ENCODE peak calls at places on chromosome 6, in nine cellular contexts. One of them, this sample, is unnamed.

GRCh38 chr6:111564482-111564945 is 41.2 kb downstream of the TRAF3IP2 start:
- DNase-seq in BJ: no peak
- DNase-seq in stomach: no peak
- DNase-seq in adrenal gland: peak; percentile 42
- DNase-seq in endothelial cell of umbilical vein: peak; percentile 51
- DNase-seq in BE2C: peak; percentile 27
- DNase-seq in kidney epithelial cell: no peak
- DNase-seq in NT2/D1: no peak
- DNase-seq in Peyer's patch: no peak
- DNase-seq in this sample: no peak

GRCh38 chr6:93317587-93317986 is 101.8 kb downstream of the EPHA7 start:
- DNase-seq in BJ: no peak
- DNase-seq in stomach: no peak
- DNase-seq in adrenal gland: no peak
- DNase-seq in endothelial cell of umbilical vein: no peak
- DNase-seq in BE2C: no peak
- DNase-seq in kidney epithelial cell: no peak
- DNase-seq in NT2/D1: no peak
- DNase-seq in Peyer's patch: no peak
- DNase-seq in this sample: no peak

GRCh38 chr6:33988121-33989015 is 157.5 kb downstream of the GRM4 start:
- DNase-seq in BJ: no peak
- DNase-seq in stomach: peak; percentile 76
- DNase-seq in adrenal gland: no peak
- DNase-seq in endothelial cell of umbilical vein: no peak
- DNase-seq in BE2C: no peak
- DNase-seq in kidney epithelial cell: no peak
- DNase-seq in NT2/D1: no peak
- DNase-seq in Peyer's patch: peak; percentile 41
- DNase-seq in this sample: no peak

GRCh38 chr6:31945507-31946369 is at the start of gene CFB:
- DNase-seq in BJ: no peak
- DNase-seq in stomach: peak; percentile 89
- DNase-seq in adrenal gland: peak; percentile 95
- DNase-seq in endothelial cell of umbilical vein: peak; percentile 56
- DNase-seq in BE2C: no peak
- DNase-seq in kidney epithelial cell: peak; percentile 29
- DNase-seq in NT2/D1: no peak
- DNase-seq in Peyer's patch: peak; percentile 90
- DNase-seq in this sample: no peak

GRCh38 chr6:143967861-143968498 is 40.1 kb downstream of the PLAGL1 start:
- DNase-seq in BJ: no peak
- DNase-seq in stomach: no peak
- DNase-seq in adrenal gland: peak; percentile 31
- DNase-seq in endothelial cell of umbilical vein: no peak
- DNase-seq in BE2C: no peak
- DNase-seq in kidney epithelial cell: no peak
- DNase-seq in NT2/D1: no peak
- DNase-seq in Peyer's patch: no peak
- DNase-seq in this sample: no peak

GRCh38 chr6:33277663-33278391 is 904 bp downstream of the B3GALT4 start:
- DNase-seq in BJ: no peak
- DNase-seq in stomach: no peak
- DNase-seq in adrenal gland: no peak
- DNase-seq in endothelial cell of umbilical vein: no peak
- DNase-seq in BE2C: no peak
- DNase-seq in kidney epithelial cell: no peak
- DNase-seq in NT2/D1: no peak
- DNase-seq in Peyer's patch: peak; percentile 79
- DNase-seq in this sample: peak; percentile 32

GRCh38 chr6:104527761-104528415 is 331.8 kb downstream of the HACE1 start:
- DNase-seq in BJ: no peak
- DNase-seq in stomach: no peak
- DNase-seq in adrenal gland: peak; percentile 21
- DNase-seq in endothelial cell of umbilical vein: no peak
- DNase-seq in BE2C: peak; percentile 70
- DNase-seq in kidney epithelial cell: no peak
- DNase-seq in NT2/D1: no peak
- DNase-seq in Peyer's patch: no peak
- DNase-seq in this sample: no peak

GRCh38 chr6:101302593-101302992 is 90.9 kb upstream of the GRIK2 start:
- DNase-seq in BJ: no peak
- DNase-seq in stomach: no peak
- DNase-seq in adrenal gland: no peak
- DNase-seq in endothelial cell of umbilical vein: no peak
- DNase-seq in BE2C: no peak
- DNase-seq in kidney epithelial cell: no peak
- DNase-seq in NT2/D1: no peak
- DNase-seq in Peyer's patch: peak; percentile 56
- DNase-seq in this sample: no peak

GRCh38 chr6:23547851-23548250 is 578.2 kb upstream of the NRSN1 start:
- DNase-seq in BJ: no peak
- DNase-seq in stomach: no peak
- DNase-seq in adrenal gland: no peak
- DNase-seq in endothelial cell of umbilical vein: no peak
- DNase-seq in BE2C: peak; percentile 20
- DNase-seq in kidney epithelial cell: no peak
- DNase-seq in NT2/D1: no peak
- DNase-seq in Peyer's patch: no peak
- DNase-seq in this sample: no peak

GRCh38 chr6:54802775-54803631 is 43.6 kb upstream of the FAM83B start:
- DNase-seq in BJ: no peak
- DNase-seq in stomach: no peak
- DNase-seq in adrenal gland: no peak
- DNase-seq in endothelial cell of umbilical vein: no peak
- DNase-seq in BE2C: no peak
- DNase-seq in kidney epithelial cell: peak; percentile 16
- DNase-seq in NT2/D1: no peak
- DNase-seq in Peyer's patch: no peak
- DNase-seq in this sample: no peak

GRCh38 chr6:33772902-33773472 is 15.9 kb downstream of the LEMD2 start:
- DNase-seq in BJ: no peak
- DNase-seq in stomach: no peak
- DNase-seq in adrenal gland: no peak
- DNase-seq in endothelial cell of umbilical vein: no peak
- DNase-seq in BE2C: no peak
- DNase-seq in kidney epithelial cell: no peak
- DNase-seq in NT2/D1: no peak
- DNase-seq in Peyer's patch: no peak
- DNase-seq in this sample: no peak

GRCh38 chr6:32842690-32843089 is 1.2 kb downstream of the PSMB8 start:
- DNase-seq in BJ: no peak
- DNase-seq in stomach: no peak
- DNase-seq in adrenal gland: no peak
- DNase-seq in endothelial cell of umbilical vein: no peak
- DNase-seq in BE2C: no peak
- DNase-seq in kidney epithelial cell: no peak
- DNase-seq in NT2/D1: no peak
- DNase-seq in Peyer's patch: no peak
- DNase-seq in this sample: no peak

DNA sequence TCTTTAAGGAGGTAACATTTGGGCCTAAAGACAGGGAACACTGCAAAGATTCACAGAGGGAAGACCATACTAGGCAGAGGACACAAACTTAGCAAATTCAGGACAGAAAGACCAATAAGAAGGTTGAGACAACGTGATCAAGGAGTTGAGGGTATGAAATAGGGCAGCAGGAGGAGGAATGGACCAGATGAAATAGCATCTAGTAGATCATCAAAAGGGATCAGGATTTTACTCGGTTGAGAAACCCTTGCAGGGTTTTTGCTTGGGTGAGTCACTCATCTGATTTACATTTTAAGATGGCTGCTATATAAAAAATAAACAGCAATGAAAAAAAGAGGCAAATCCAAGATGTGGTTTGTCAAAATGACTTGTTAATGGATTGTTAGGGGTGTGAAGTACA is 4.7 kb downstream of the BCLAF1 start:
- DNase-seq in BJ: no peak
- DNase-seq in stomach: no peak
- DNase-seq in adrenal gland: no peak
- DNase-seq in endothelial cell of umbilical vein: peak; percentile 13
- DNase-seq in BE2C: no peak
- DNase-seq in kidney epithelial cell: peak; percentile 9
- DNase-seq in NT2/D1: no peak
- DNase-seq in Peyer's patch: no peak
- DNase-seq in this sample: no peak
- H3K4me3 ChIP-seq in BJ: no peak overlapping the region
- H3K4me3 ChIP-seq in stomach: no peak overlapping the region
- H3K4me3 ChIP-seq in adrenal gland: no peak overlapping the region
- H3K4me3 ChIP-seq in endothelial cell of umbilical vein: no peak overlapping the region
- H3K4me3 ChIP-seq in BE2C: no peak overlapping the region
- H3K4me3 ChIP-seq in kidney epithelial cell: no peak overlapping the region
- H3K4me3 ChIP-seq in NT2/D1: no peak overlapping the region
- H3K4me3 ChIP-seq in Peyer's patch: no peak overlapping the region
- H3K4me3 ChIP-seq in this sample: no peak overlapping the region

GRCh38 chr6:91299544-91300491 is 712.9 kb upstream of the MAP3K7 start:
- DNase-seq in BJ: peak; percentile 0
- DNase-seq in stomach: no peak
- DNase-seq in adrenal gland: peak; percentile 16
- DNase-seq in endothelial cell of umbilical vein: no peak
- DNase-seq in BE2C: no peak
- DNase-seq in kidney epithelial cell: peak; percentile 86
- DNase-seq in NT2/D1: peak; percentile 73
- DNase-seq in Peyer's patch: peak; percentile 48
- DNase-seq in this sample: no peak
- H3K27me3 ChIP-seq in BJ: no peaks in the 10 kb centered on the region
- H3K27me3 ChIP-seq in stomach: no peaks in the 10 kb centered on the region
- H3K27me3 ChIP-seq in adrenal gland: no peaks in the 10 kb centered on the region
- H3K27me3 ChIP-seq in endothelial cell of umbilical vein: no peaks in the 10 kb centered on the region
- H3K27me3 ChIP-seq in BE2C: no peaks in the 10 kb centered on the region
- H3K27me3 ChIP-seq in kidney epithelial cell: no peaks in the 10 kb centered on the region
- H3K27me3 ChIP-seq in NT2/D1: peaks cover 82% of the 10 kb centered on the region
- H3K27me3 ChIP-seq in Peyer's patch: no peaks in the 10 kb centered on the region
- H3K27me3 ChIP-seq in this sample: no peaks in the 10 kb centered on the region

GRCh38 chr6:43520097-43520496 is 3.2 kb downstream of the POLR1C start:
- DNase-seq in BJ: no peak
- DNase-seq in stomach: no peak
- DNase-seq in adrenal gland: no peak
- DNase-seq in endothelial cell of umbilical vein: no peak
- DNase-seq in BE2C: no peak
- DNase-seq in kidney epithelial cell: no peak
- DNase-seq in NT2/D1: no peak
- DNase-seq in Peyer's patch: no peak
- DNase-seq in this sample: no peak

GRCh38 chr6:43517503-43518357 is 841 bp downstream of the POLR1C start:
- DNase-seq in BJ: no peak
- DNase-seq in stomach: no peak
- DNase-seq in adrenal gland: no peak
- DNase-seq in endothelial cell of umbilical vein: peak; percentile 38
- DNase-seq in BE2C: no peak
- DNase-seq in kidney epithelial cell: no peak
- DNase-seq in NT2/D1: no peak
- DNase-seq in Peyer's patch: no peak
- DNase-seq in this sample: no peak

GRCh38 chr6:43516367-43516696 is 394 bp downstream of the YIPF3 start:
- DNase-seq in BJ: no peak
- DNase-seq in stomach: no peak
- DNase-seq in adrenal gland: no peak
- DNase-seq in endothelial cell of umbilical vein: no peak
- DNase-seq in BE2C: no peak
- DNase-seq in kidney epithelial cell: no peak
- DNase-seq in NT2/D1: no peak
- DNase-seq in Peyer's patch: no peak
- DNase-seq in this sample: peak; percentile 26

GRCh38 chr6:43515808-43516207 is 918 bp downstream of the YIPF3 start:
- DNase-seq in BJ: no peak
- DNase-seq in stomach: no peak
- DNase-seq in adrenal gland: no peak
- DNase-seq in endothelial cell of umbilical vein: no peak
- DNase-seq in BE2C: no peak
- DNase-seq in kidney epithelial cell: no peak
- DNase-seq in NT2/D1: no peak
- DNase-seq in Peyer's patch: no peak
- DNase-seq in this sample: no peak

GRCh38 chr6:43516697-43517502 is at the start of the genes POLR1C and YIPF3:
- DNase-seq in BJ: peak; percentile 85
- DNase-seq in stomach: peak; percentile 99
- DNase-seq in adrenal gland: peak; percentile 99
- DNase-seq in endothelial cell of umbilical vein: peak; percentile 98
- DNase-seq in BE2C: peak; percentile 97
- DNase-seq in kidney epithelial cell: peak; percentile 86
- DNase-seq in NT2/D1: peak; percentile 90
- DNase-seq in Peyer's patch: peak; percentile 99
- DNase-seq in this sample: peak; percentile 98
- H3K36me3 ChIP-seq in BJ: peaks cover 38% of the 10 kb centered on the region
- H3K36me3 ChIP-seq in stomach: peaks cover 53% of the 10 kb centered on the region
- H3K36me3 ChIP-seq in adrenal gland: no peaks in the 10 kb centered on the region
- H3K36me3 ChIP-seq in endothelial cell of umbilical vein: peaks cover 7% of the 10 kb centered on the region
- H3K36me3 ChIP-seq in BE2C: peaks cover 50% of the 10 kb centered on the region
- H3K36me3 ChIP-seq in kidney epithelial cell: peaks cover 7% of the 10 kb centered on the region
- H3K36me3 ChIP-seq in NT2/D1: peaks cover 65% of the 10 kb centered on the region
- H3K36me3 ChIP-seq in Peyer's patch: no peaks in the 10 kb centered on the region
- H3K36me3 ChIP-seq in this sample: peaks cover 67% of the 10 kb centered on the region

GRCh38 chr6:152135755-152136448 is 328.4 kb downstream of the ESR1 start:
- DNase-seq in BJ: no peak
- DNase-seq in stomach: no peak
- DNase-seq in adrenal gland: no peak
- DNase-seq in endothelial cell of umbilical vein: no peak
- DNase-seq in BE2C: no peak
- DNase-seq in kidney epithelial cell: no peak
- DNase-seq in NT2/D1: no peak
- DNase-seq in Peyer's patch: no peak
- DNase-seq in this sample: no peak

GRCh38 chr6:152124432-152125074 is 317.1 kb downstream of the ESR1 start:
- DNase-seq in BJ: peak; percentile 18
- DNase-seq in stomach: no peak
- DNase-seq in adrenal gland: no peak
- DNase-seq in endothelial cell of umbilical vein: peak; percentile 81
- DNase-seq in BE2C: no peak
- DNase-seq in kidney epithelial cell: peak; percentile 31
- DNase-seq in NT2/D1: no peak
- DNase-seq in Peyer's patch: no peak
- DNase-seq in this sample: peak; percentile 15

GRCh38 chr6:152129606-152130249 is 322.2 kb downstream of the ESR1 start:
- DNase-seq in BJ: peak; percentile 34
- DNase-seq in stomach: no peak
- DNase-seq in adrenal gland: no peak
- DNase-seq in endothelial cell of umbilical vein: peak; percentile 92
- DNase-seq in BE2C: no peak
- DNase-seq in kidney epithelial cell: no peak
- DNase-seq in NT2/D1: no peak
- DNase-seq in Peyer's patch: no peak
- DNase-seq in this sample: no peak

GRCh38 chr6:152127429-152128165 is 320.1 kb downstream of the ESR1 start:
- DNase-seq in BJ: no peak
- DNase-seq in stomach: no peak
- DNase-seq in adrenal gland: no peak
- DNase-seq in endothelial cell of umbilical vein: no peak
- DNase-seq in BE2C: no peak
- DNase-seq in kidney epithelial cell: no peak
- DNase-seq in NT2/D1: no peak
- DNase-seq in Peyer's patch: no peak
- DNase-seq in this sample: peak; percentile 78

DNA sequence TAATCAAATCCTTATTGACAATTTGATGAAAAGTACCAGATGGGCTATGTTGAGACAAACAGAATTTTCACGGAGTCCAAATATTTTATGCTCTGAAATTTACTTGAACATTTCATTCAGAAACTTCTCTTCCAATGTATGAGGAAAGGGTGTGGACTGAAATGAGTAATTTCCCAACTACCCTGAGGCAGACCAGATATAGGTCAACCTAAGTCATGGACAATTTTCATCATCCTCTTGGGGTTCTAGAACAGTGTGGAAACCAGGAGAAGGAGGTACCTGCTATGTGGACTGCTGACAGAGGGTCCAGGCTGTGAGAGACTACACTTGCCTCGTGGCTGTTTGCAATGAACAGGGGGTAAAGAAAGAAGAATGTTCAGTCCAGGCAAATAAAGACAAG is 323.0 kb downstream of the ESR1 start:
- DNase-seq in BJ: no peak
- DNase-seq in stomach: no peak
- DNase-seq in adrenal gland: no peak
- DNase-seq in endothelial cell of umbilical vein: peak; percentile 35
- DNase-seq in BE2C: no peak
- DNase-seq in kidney epithelial cell: no peak
- DNase-seq in NT2/D1: no peak
- DNase-seq in Peyer's patch: no peak
- DNase-seq in this sample: no peak
- H3K4me3 ChIP-seq in BJ: no peak overlapping the region
- H3K4me3 ChIP-seq in stomach: peak overlapping the region; percentile 31
- H3K4me3 ChIP-seq in adrenal gland: no peak overlapping the region
- H3K4me3 ChIP-seq in endothelial cell of umbilical vein: no peak overlapping the region
- H3K4me3 ChIP-seq in BE2C: no peak overlapping the region
- H3K4me3 ChIP-seq in kidney epithelial cell: no peak overlapping the region
- H3K4me3 ChIP-seq in NT2/D1: no peak overlapping the region
- H3K4me3 ChIP-seq in Peyer's patch: no peak overlapping the region
- H3K4me3 ChIP-seq in this sample: no peak overlapping the region

This sample was measured in HAP-1.